ENCODE peak calls at places on chromosomes 1 and 21, in five cellular contexts. One of them, this sample, is unnamed.

GRCh38 chr1:154221815-154222081 is 993 bp downstream of the UBAP2L start:
- DNase-seq in tibial nerve: no peak
- DNase-seq in left ventricle myocardium inferior: no peak
- DNase-seq in NT2/D1: no peak
- DNase-seq in lung: no peak
- DNase-seq in this sample: peak; percentile 81

GRCh38 chr1:47522890-47523811 is 85.3 kb downstream of the FOXD2 start:
- DNase-seq in lung: no peak
- DNase-seq in left ventricle myocardium inferior: no peak
- DNase-seq in NT2/D1: no peak
- DNase-seq in tibial nerve: no peak
- DNase-seq in this sample: no peak

GRCh38 chr1:236623371-236624166 is 19.3 kb upstream of the HEATR1 start:
- DNase-seq in lung: no peak
- DNase-seq in NT2/D1: peak; percentile 78
- DNase-seq in left ventricle myocardium inferior: no peak
- DNase-seq in tibial nerve: no peak
- DNase-seq in this sample: no peak

GRCh38 chr1:236281286-236282158 is at the start of gene ERO1B:
- DNase-seq in left ventricle myocardium inferior: peak; percentile 98
- DNase-seq in tibial nerve: peak; percentile 97
- DNase-seq in NT2/D1: peak; percentile 99
- DNase-seq in lung: peak; percentile 96
- DNase-seq in this sample: peak; percentile 99

GRCh38 chr1:147167361-147167760 is 4.9 kb downstream of the PRKAB2 start:
- DNase-seq in left ventricle myocardium inferior: no peak
- DNase-seq in NT2/D1: no peak
- DNase-seq in lung: no peak
- DNase-seq in tibial nerve: no peak
- DNase-seq in this sample: peak; percentile 96

GRCh38 chr1:117661027-117661426 is 55.2 kb downstream of the TENT5C start:
- DNase-seq in NT2/D1: no peak
- DNase-seq in tibial nerve: no peak
- DNase-seq in left ventricle myocardium inferior: no peak
- DNase-seq in lung: no peak
- DNase-seq in this sample: no peak

GRCh38 chr1:1282998-1283397 is 2.8 kb downstream of the SCNN1D start:
- DNase-seq in tibial nerve: no peak
- DNase-seq in left ventricle myocardium inferior: no peak
- DNase-seq in NT2/D1: no peak
- DNase-seq in lung: no peak
- DNase-seq in this sample: no peak

GRCh38 chr1:111852216-111852615 is 96.5 kb downstream of the DDX20 start:
- DNase-seq in NT2/D1: no peak
- DNase-seq in lung: no peak
- DNase-seq in tibial nerve: no peak
- DNase-seq in left ventricle myocardium inferior: no peak
- DNase-seq in this sample: no peak

GRCh38 chr1:205921559-205921887 is 21.7 kb downstream of the SLC26A9 start:
- DNase-seq in left ventricle myocardium inferior: no peak
- DNase-seq in NT2/D1: no peak
- DNase-seq in tibial nerve: no peak
- DNase-seq in lung: no peak
- DNase-seq in this sample: no peak

GRCh38 chr1:204560590-204560989 is 44.4 kb downstream of the MDM4 start:
- DNase-seq in tibial nerve: no peak
- DNase-seq in left ventricle myocardium inferior: no peak
- DNase-seq in lung: no peak
- DNase-seq in NT2/D1: peak; percentile 85
- DNase-seq in this sample: no peak

GRCh38 chr1:55836086-55836485 is 620.9 kb upstream of the USP24 start:
- DNase-seq in lung: no peak
- DNase-seq in tibial nerve: no peak
- DNase-seq in NT2/D1: no peak
- DNase-seq in left ventricle myocardium inferior: no peak
- DNase-seq in this sample: no peak

GRCh38 chr1:162371611-162372010 is 5.0 kb downstream of the SPATA46 start:
- DNase-seq in tibial nerve: no peak
- DNase-seq in NT2/D1: no peak
- DNase-seq in lung: no peak
- DNase-seq in left ventricle myocardium inferior: no peak
- DNase-seq in this sample: peak; percentile 24

GRCh38 chr1:114126696-114127095 is 27.0 kb downstream of the SYT6 start:
- DNase-seq in NT2/D1: no peak
- DNase-seq in left ventricle myocardium inferior: no peak
- DNase-seq in tibial nerve: no peak
- DNase-seq in lung: no peak
- DNase-seq in this sample: no peak

GRCh38 chr1:206979379-206980043 is 9.3 kb upstream of the FCAMR start:
- DNase-seq in left ventricle myocardium inferior: no peak
- DNase-seq in lung: no peak
- DNase-seq in NT2/D1: no peak
- DNase-seq in tibial nerve: no peak
- DNase-seq in this sample: peak; percentile 36

GRCh38 chr1:182990413-182991144 is 32.6 kb upstream of the LAMC1 start:
- DNase-seq in tibial nerve: no peak
- DNase-seq in NT2/D1: no peak
- DNase-seq in left ventricle myocardium inferior: no peak
- DNase-seq in lung: no peak
- DNase-seq in this sample: peak; percentile 35

GRCh38 chr1:173903827-173904226 is 13.3 kb downstream of the SERPINC1 start:
- DNase-seq in tibial nerve: no peak
- DNase-seq in NT2/D1: no peak
- DNase-seq in lung: no peak
- DNase-seq in left ventricle myocardium inferior: no peak
- DNase-seq in this sample: no peak

GRCh38 chr1:241270016-241270415 is 87.0 kb downstream of the RGS7 start:
- DNase-seq in NT2/D1: no peak
- DNase-seq in lung: no peak
- DNase-seq in tibial nerve: no peak
- DNase-seq in left ventricle myocardium inferior: no peak
- DNase-seq in this sample: no peak

GRCh38 chr1:110952031-110952430 is 11.7 kb downstream of the LRIF1 start:
- DNase-seq in left ventricle myocardium inferior: no peak
- DNase-seq in NT2/D1: no peak
- DNase-seq in lung: no peak
- DNase-seq in tibial nerve: no peak
- DNase-seq in this sample: no peak

GRCh38 chr1:29532285-29532684 is 296.0 kb downstream of the PTPRU start:
- DNase-seq in lung: peak; percentile 18
- DNase-seq in left ventricle myocardium inferior: no peak
- DNase-seq in tibial nerve: no peak
- DNase-seq in NT2/D1: no peak
- DNase-seq in this sample: no peak

GRCh38 chr1:7608628-7609295 is 162.3 kb upstream of the VAMP3 start:
- DNase-seq in lung: no peak
- DNase-seq in NT2/D1: peak; percentile 36
- DNase-seq in left ventricle myocardium inferior: no peak
- DNase-seq in tibial nerve: no peak
- DNase-seq in this sample: no peak

GRCh38 chr1:60877376-60877775 is 205.0 kb upstream of the NFIA start:
- DNase-seq in left ventricle myocardium inferior: no peak
- DNase-seq in tibial nerve: no peak
- DNase-seq in NT2/D1: no peak
- DNase-seq in lung: no peak
- DNase-seq in this sample: no peak

DNA sequence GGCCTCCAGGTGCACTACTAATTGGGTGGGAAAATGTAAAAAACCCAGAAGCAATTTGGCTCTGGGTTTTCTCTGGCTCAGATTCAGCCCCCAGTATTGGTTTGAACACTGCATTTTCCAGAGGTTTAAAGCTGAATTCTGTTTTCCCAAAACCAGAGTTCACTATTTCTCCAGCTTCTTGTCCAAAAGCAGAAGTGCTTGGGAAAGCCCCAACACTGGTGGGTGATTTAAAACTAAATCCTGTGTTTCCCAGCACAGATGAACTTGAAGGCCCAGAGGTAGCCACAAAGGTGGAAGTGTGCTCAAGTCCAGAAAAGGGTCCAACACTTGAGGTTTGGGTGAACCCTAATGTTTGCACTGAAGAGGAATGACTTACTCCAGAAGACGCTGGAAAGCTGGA is 689 bp downstream of the MCM3AP start:
- DNase-seq in lung: no peak
- DNase-seq in tibial nerve: no peak
- DNase-seq in NT2/D1: no peak
- DNase-seq in left ventricle myocardium inferior: no peak
- DNase-seq in this sample: no peak
- H3K4me1 ChIP-seq in lung: peaks cover 14% of the 10 kb centered on the region
- H3K4me1 ChIP-seq in tibial nerve: no peaks in the 10 kb centered on the region
- H3K4me1 ChIP-seq in NT2/D1: peaks cover 7% of the 10 kb centered on the region
- H3K4me1 ChIP-seq in left ventricle myocardium inferior: peaks cover 73% of the 10 kb centered on the region
- H3K4me1 ChIP-seq in this sample: peaks cover 43% of the 10 kb centered on the region

DNA sequence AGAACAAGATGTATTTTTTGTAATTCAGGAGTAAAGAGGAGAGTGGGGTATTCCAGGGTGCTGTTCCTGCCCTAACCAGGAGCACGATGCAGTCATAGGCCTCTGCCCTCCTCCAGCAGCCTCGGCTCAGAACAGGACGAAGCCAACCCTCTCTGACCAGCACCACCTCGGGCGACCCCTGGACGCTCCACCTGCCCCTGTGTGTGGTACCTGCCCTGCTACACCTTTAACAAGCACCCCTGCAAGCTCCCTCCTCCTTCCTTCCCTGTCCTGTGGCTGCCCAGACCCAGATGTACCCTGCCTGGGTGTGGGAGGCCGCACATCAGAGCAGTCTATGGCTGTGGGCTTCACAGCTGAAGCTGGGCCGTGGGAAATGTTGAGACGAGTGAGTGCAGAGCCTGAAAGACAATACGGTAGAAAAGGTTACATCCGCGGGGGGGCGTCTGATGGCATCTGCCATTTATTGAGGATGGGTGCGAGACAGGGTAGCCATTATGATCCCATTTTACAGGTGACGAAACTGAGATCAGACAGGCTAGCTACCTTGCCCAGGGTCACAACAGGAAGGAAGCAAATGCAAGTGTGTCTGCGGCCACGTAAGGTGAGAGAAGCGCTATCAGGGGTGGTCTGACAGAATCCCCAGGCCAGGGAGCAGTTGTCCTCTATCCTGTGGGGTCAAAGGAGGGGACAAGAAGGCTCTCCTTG is 4.6 kb downstream of the ERG start:
- DNase-seq in lung: no peak
- DNase-seq in left ventricle myocardium inferior: no peak
- DNase-seq in NT2/D1: no peak
- DNase-seq in tibial nerve: no peak
- DNase-seq in this sample: no peak
- H3K4me3 ChIP-seq in lung: peak overlapping the region; percentile 2
- H3K4me3 ChIP-seq in left ventricle myocardium inferior: peak overlapping the region; percentile 66
- H3K4me3 ChIP-seq in NT2/D1: no peak overlapping the region
- H3K4me3 ChIP-seq in tibial nerve: no peak overlapping the region
- H3K4me3 ChIP-seq in this sample: no peak overlapping the region

GRCh38 chr1:156847591-156848460 is 11.1 kb downstream of the INSRR start:
- DNase-seq in NT2/D1: no peak
- DNase-seq in lung: no peak
- DNase-seq in tibial nerve: no peak
- DNase-seq in left ventricle myocardium inferior: no peak
- DNase-seq in this sample: no peak

GRCh38 chr1:156846643-156847042 is 12.3 kb downstream of the INSRR start:
- DNase-seq in lung: no peak
- DNase-seq in NT2/D1: no peak
- DNase-seq in tibial nerve: no peak
- DNase-seq in left ventricle myocardium inferior: no peak
- DNase-seq in this sample: no peak

GRCh38 chr1:156845055-156845952 is 13.6 kb downstream of the INSRR start:
- DNase-seq in NT2/D1: no peak
- DNase-seq in left ventricle myocardium inferior: no peak
- DNase-seq in tibial nerve: no peak
- DNase-seq in lung: no peak
- DNase-seq in this sample: no peak

GRCh38 chr1:156844638-156845037 is 14.3 kb downstream of the INSRR start:
- DNase-seq in lung: no peak
- DNase-seq in tibial nerve: no peak
- DNase-seq in NT2/D1: no peak
- DNase-seq in left ventricle myocardium inferior: no peak
- DNase-seq in this sample: no peak

DNA sequence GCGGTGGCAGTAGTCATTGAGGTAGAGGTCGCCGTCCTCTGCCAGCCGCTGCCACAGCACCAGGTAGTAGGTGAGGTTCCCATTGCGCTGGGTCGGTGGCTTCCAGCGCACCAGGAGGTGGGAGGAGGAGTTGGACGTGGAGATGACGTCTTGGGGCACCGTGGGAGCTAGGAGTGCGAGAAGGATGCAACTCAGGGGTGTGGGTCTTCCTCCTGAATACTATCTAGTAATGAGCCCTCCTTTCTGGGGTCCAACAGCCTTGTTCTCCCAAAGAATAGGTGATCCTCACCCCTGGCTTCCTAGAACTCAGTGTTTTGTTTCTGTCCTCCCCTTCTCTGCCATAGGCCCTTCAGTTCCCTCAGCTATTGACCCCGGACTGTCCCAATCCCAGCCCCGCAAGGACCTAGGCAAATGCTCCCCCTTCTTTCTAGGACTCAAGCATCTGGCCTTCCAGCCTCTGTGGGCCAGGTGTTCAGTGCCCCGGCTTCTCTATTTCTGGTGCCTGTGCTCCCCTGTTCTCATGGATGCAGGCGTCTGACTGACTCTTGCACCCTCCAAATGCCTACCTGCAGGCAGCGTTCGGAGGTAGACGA is 12.9 kb downstream of the INSRR start:
- DNase-seq in tibial nerve: no peak
- DNase-seq in lung: no peak
- DNase-seq in NT2/D1: no peak
- DNase-seq in left ventricle myocardium inferior: no peak
- DNase-seq in this sample: no peak
- H3K27me3 ChIP-seq in tibial nerve: peaks cover 84% of the 10 kb centered on the region
- H3K27me3 ChIP-seq in lung: peaks cover 3% of the 10 kb centered on the region
- H3K27me3 ChIP-seq in NT2/D1: peaks cover 7% of the 10 kb centered on the region
- H3K27me3 ChIP-seq in left ventricle myocardium inferior: peaks cover 96% of the 10 kb centered on the region
- H3K27me3 ChIP-seq in this sample: peaks cover 59% of the 10 kb centered on the region

GRCh38 chr1:64488862-64489261 is 18.9 kb downstream of the CACHD1 start:
- DNase-seq in NT2/D1: no peak
- DNase-seq in lung: no peak
- DNase-seq in tibial nerve: no peak
- DNase-seq in left ventricle myocardium inferior: no peak
- DNase-seq in this sample: no peak
- H3K4me1 ChIP-seq in NT2/D1: peaks cover 6% of the 10 kb centered on the region
- H3K4me1 ChIP-seq in lung: peaks cover 5% of the 10 kb centered on the region
- H3K4me1 ChIP-seq in tibial nerve: no peaks in the 10 kb centered on the region
- H3K4me1 ChIP-seq in left ventricle myocardium inferior: peaks cover 11% of the 10 kb centered on the region
- H3K4me1 ChIP-seq in this sample: peaks cover 12% of the 10 kb centered on the region

This sample was measured in adipocyte.